ENCODE peak calls at places on chromosomes 11 and 22, in nine cellular contexts. N is IMR-90, I is kidney epithelial cell, M is lower lobe of right lung, X is lower leg skin, K is HFFc6, Q is WTC11, Y is tibial nerve, D is right atrium auricular region. U is an unnamed sample.

GRCh38 chr11:65056999-65057398 is 1.4 kb downstream of the NAALADL1 start:
- DNase-seq in N (no peak), I (no peak), M (no peak), X (no peak), K (no peak), Q (no peak), Y (no peak), D (no peak), U (no peak)

GRCh38 chr11:118907051-118907748 is 18.5 kb downstream of the BCL9L start:
- DNase-seq in N (peak; percentile 62), I (no peak), M (peak; percentile 86), X (peak; percentile 97), K (peak; percentile 70), Q (peak; percentile 95), Y (peak; percentile 84), D (peak; percentile 89), U (peak; percentile 94)

GRCh38 chr11:111091341-111091740 is 154.2 kb upstream of the POU2AF2 start:
- DNase-seq in N (no peak), I (no peak), M (no peak), X (no peak), K (no peak), Q (no peak), Y (no peak), D (no peak), U (no peak)

GRCh38 chr11:83858694-83859093 is 572.5 kb upstream of the CCDC90B start:
- DNase-seq in N (no peak), I (no peak), M (no peak), X (no peak), K (no peak), Q (no peak), Y (no peak), D (no peak), U (no peak)

GRCh38 chr11:133961890-133962289 is 5.1 kb upstream of the IGSF9B start:
- DNase-seq in N (no peak), I (no peak), M (no peak), X (no peak), K (no peak), Q (no peak), Y (no peak), D (no peak), U (no peak)

GRCh38 chr11:39932996-39933395 is 1526.5 kb downstream of the LRRC4C start:
- DNase-seq in N (no peak), I (no peak), M (no peak), X (no peak), K (no peak), Q (no peak), Y (no peak), D (no peak), U (no peak)

GRCh38 chr11:70556884-70557741 is 158.8 kb downstream of the CTTN start:
- DNase-seq in N (no peak), I (peak; percentile 65), M (no peak), X (no peak), K (no peak), Q (no peak), Y (no peak), D (no peak), U (no peak)

GRCh38 chr11:68447015-68447801 is 13.3 kb upstream of the PPP6R3 start:
- DNase-seq in N (peak; percentile 51), I (no peak), M (peak; percentile 85), X (peak; percentile 95), K (peak; percentile 56), Q (peak; percentile 91), Y (peak; percentile 51), D (no peak), U (peak; percentile 93)

GRCh38 chr22:41762980-41763779 is 37.3 kb upstream of the CCDC134 start:
- DNase-seq in N (no peak), I (no peak), M (no peak), X (no peak), K (no peak), Q (peak; percentile 91), Y (no peak), D (no peak), U (no peak)

GRCh38 chr22:46303347-46303965 is 6.8 kb downstream of the GTSE1 start:
- DNase-seq in N (peak; percentile 65), I (peak; percentile 14), M (peak; percentile 12), X (no peak), K (peak; percentile 34), Q (no peak), Y (no peak), D (no peak), U (no peak)

GRCh38 chr11:117986981-117987495 is 844 bp downstream of the IL10RA start:
- DNase-seq in N (no peak), I (no peak), M (no peak), X (no peak), K (no peak), Q (no peak), Y (no peak), D (no peak), U (no peak)

GRCh38 chr22:23531283-23531921 is 48.7 kb downstream of the IGLL1 start:
- DNase-seq in N (no peak), I (no peak), M (peak; percentile 24), X (no peak), K (no peak), Q (no peak), Y (no peak), D (no peak), U (no peak)

GRCh38 chr11:100984668-100985067 is 144.9 kb downstream of the PGR start:
- DNase-seq in N (no peak), I (no peak), M (no peak), X (no peak), K (no peak), Q (no peak), Y (no peak), D (no peak), U (no peak)

GRCh38 chr22:30249049-30250038 is 2.8 kb upstream of the LIF start:
- DNase-seq in N (no peak), I (no peak), M (no peak), X (peak; percentile 92), K (no peak), Q (no peak), Y (peak; percentile 68), D (peak; percentile 64), U (no peak)

GRCh38 chr11:36006556-36006955 is 62.7 kb downstream of the LDLRAD3 start:
- DNase-seq in N (peak; percentile 35), I (no peak), M (no peak), X (no peak), K (no peak), Q (no peak), Y (no peak), D (no peak), U (no peak)

GRCh38 chr11:46808804-46809431 is 37.2 kb downstream of the CKAP5 start:
- DNase-seq in N (peak; percentile 49), I (no peak), M (no peak), X (no peak), K (peak; percentile 9), Q (no peak), Y (no peak), D (no peak), U (no peak)

GRCh38 chr11:102487214-102487613 is 34.6 kb upstream of the TMEM123 start:
- DNase-seq in N (no peak), I (no peak), M (no peak), X (no peak), K (no peak), Q (no peak), Y (no peak), D (no peak), U (no peak)

GRCh38 chr11:69018924-69019323 is 5.9 kb upstream of the MRGPRF start:
- DNase-seq in N (peak; percentile 71), I (no peak), M (no peak), X (no peak), K (peak; percentile 58), Q (no peak), Y (no peak), D (no peak), U (no peak)

GRCh38 chr11:133243832-133244231 is 288.5 kb downstream of the OPCML start:
- DNase-seq in N (no peak), I (no peak), M (no peak), X (no peak), K (no peak), Q (peak; percentile 53), Y (no peak), D (no peak), U (no peak)

GRCh38 chr22:37781434-37782059 is 26.2 kb upstream of the GCAT start:
- DNase-seq in N (peak; percentile 19), I (no peak), M (no peak), X (peak; percentile 90), K (no peak), Q (peak; percentile 38), Y (no peak), D (no peak), U (no peak)

GRCh38 chr11:64834723-64835615 is 9.5 kb downstream of the CDC42BPG start:
- DNase-seq in N (no peak), I (peak; percentile 49), M (peak; percentile 80), X (no peak), K (no peak), Q (no peak), Y (no peak), D (no peak), U (no peak)

GRCh38 chr11:119482561-119483001 is 59.6 kb upstream of the THY1 start:
- DNase-seq in N (no peak), I (no peak), M (no peak), X (peak; percentile 83), K (no peak), Q (no peak), Y (no peak), D (no peak), U (peak; percentile 73)

DNA sequence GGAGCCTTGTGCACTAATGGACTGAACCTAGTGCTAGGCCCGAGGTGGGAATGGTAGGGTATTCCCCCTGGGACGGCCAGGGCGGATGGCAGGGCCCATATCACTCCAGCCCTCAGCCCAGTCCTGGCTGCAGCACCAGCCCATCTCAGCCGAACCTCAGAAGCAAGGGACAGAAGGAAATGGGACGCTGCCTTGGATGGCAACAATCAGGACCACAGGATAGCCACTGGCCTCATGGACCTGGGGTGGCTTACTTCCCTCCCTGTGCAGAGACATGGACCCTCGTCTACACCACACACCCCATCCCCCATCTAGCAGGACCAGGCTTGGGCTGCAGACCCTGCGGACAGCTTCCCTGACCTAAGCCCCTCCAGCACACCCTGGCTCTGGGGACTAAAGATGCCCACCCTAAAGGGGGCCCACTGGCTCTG is 24.1 kb downstream of the ARVCF start:
- DNase-seq in N (no peak), I (no peak), M (no peak), X (no peak), K (no peak), Q (no peak), Y (no peak), D (no peak), U (no peak)
- TF ChIP-seq CTCF in N (no peak), I (no peak), M (no peak), X (no peak), K (no peak), Q (no peak), Y (no peak), D (no peak), U (no peak)

GRCh38 chr11:3058753-3059664 is 1.8 kb upstream of the CARS1 start:
- DNase-seq in N (peak; percentile 92), I (peak; percentile 12), M (peak; percentile 30), X (no peak), K (peak; percentile 88), Q (peak; percentile 59), Y (no peak), D (peak; percentile 75), U (no peak)
- TF ChIP-seq CTCF in N (no peak), I (no peak), M (no peak), X (no peak), K (peak; percentile 52), Q (no peak), Y (no peak), D (no peak), U (no peak)

GRCh38 chr11:66237867-66238266 is 30.6 kb upstream of the RAB1B start:
- DNase-seq in N (no peak), I (no peak), M (no peak), X (no peak), K (no peak), Q (no peak), Y (no peak), D (no peak), U (no peak)
- TF ChIP-seq CTCF in N (no peak), I (no peak), M (no peak), X (no peak), K (no peak), Q (no peak), Y (no peak), D (no peak), U (no peak)

GRCh38 chr22:19495562-19496323 is 16.0 kb downstream of the CDC45 start:
- DNase-seq in N (peak; percentile 50), I (no peak), M (no peak), X (no peak), K (peak; percentile 23), Q (no peak), Y (no peak), D (no peak), U (no peak)
- TF ChIP-seq CTCF in N (peak; percentile 26), I (no peak), M (peak; percentile 36), X (no peak), K (peak; percentile 69), Q (no peak), Y (no peak), D (no peak), U (peak; percentile 52)

U was measured in osteocyte.